ENCODE peak calls at places on chromosomes 7 and 10, in seven cellular contexts. B is ovary, Y is omental fat pad, R is lower lobe of right lung, G is left ventricle myocardium inferior, D is fibroblast of pulmonary artery, L is colonic mucosa. S is an unnamed sample.

GRCh38 chr7:138981332-138982203 is at the start of gene KIAA1549:
- DNase-seq in B (peak), Y (no peak), R (peak), G (peak), D (peak), L (peak), S (peak)

GRCh38 chr7:82319674-82320118 is 123.9 kb downstream of the CACNA2D1 start:
- DNase-seq in B (peak), Y (peak), R (peak), G (peak), D (peak), L (peak), S (no peak)

GRCh38 chr7:13989138-13989943 is at the start of gene ETV1:
- DNase-seq in B (peak), Y (peak), R (peak), G (peak), D (peak), L (peak), S (peak)

GRCh38 chr10:101511938-101512337 is 76.1 kb downstream of the POLL start:
- DNase-seq in B (no peak), Y (no peak), R (no peak), G (no peak), D (no peak), L (no peak), S (no peak)

GRCh38 chr7:129465080-129465479 is 30.8 kb downstream of the STRIP2 start:
- DNase-seq in B (no peak), Y (no peak), R (no peak), G (no peak), D (no peak), L (no peak), S (no peak)

GRCh38 chr10:92965314-92965713 is 95.3 kb upstream of the CYP26C1 start:
- DNase-seq in B (no peak), Y (no peak), R (no peak), G (no peak), D (peak), L (no peak), S (no peak)

GRCh38 chr7:90629306-90629918 is 33.3 kb downstream of the CDK14 start:
- DNase-seq in B (no peak), Y (no peak), R (no peak), G (no peak), D (peak), L (peak), S (no peak)

GRCh38 chr7:51528172-51528571 is 211.6 kb upstream of the COBL start:
- DNase-seq in B (no peak), Y (no peak), R (no peak), G (no peak), D (no peak), L (no peak), S (no peak)

GRCh38 chr7:78769551-78770101 is 683.8 kb downstream of the MAGI2 start:
- DNase-seq in B (no peak), Y (no peak), R (no peak), G (no peak), D (no peak), L (no peak), S (no peak)

GRCh38 chr7:100801833-100802568 is 25.3 kb downstream of the EPHB4 start:
- DNase-seq in B (peak), Y (no peak), R (peak), G (peak), D (peak), L (peak), S (no peak)

GRCh38 chr7:37245544-37245943 is 203.1 kb downstream of the ELMO1 start:
- DNase-seq in B (no peak), Y (no peak), R (no peak), G (no peak), D (no peak), L (no peak), S (no peak)

GRCh38 chr7:136868496-136869005 is at the start of gene CHRM2:
- DNase-seq in B (peak), Y (no peak), R (no peak), G (peak), D (peak), L (no peak), S (no peak)

GRCh38 chr10:110916554-110917346 is 2.2 kb downstream of the BBIP1 start:
- DNase-seq in B (no peak), Y (no peak), R (no peak), G (no peak), D (peak), L (no peak), S (no peak)

GRCh38 chr10:47178537-47179290 is 121.3 kb upstream of the GDF10 start:
- DNase-seq in B (no peak), Y (no peak), R (no peak), G (no peak), D (no peak), L (no peak), S (no peak)

GRCh38 chr7:47191316-47191715 is 390.6 kb downstream of the TNS3 start:
- DNase-seq in B (no peak), Y (no peak), R (no peak), G (no peak), D (no peak), L (no peak), S (no peak)

GRCh38 chr10:118710487-118710886 is 44.3 kb downstream of the CACUL1 start:
- DNase-seq in B (no peak), Y (no peak), R (no peak), G (no peak), D (no peak), L (no peak), S (no peak)

GRCh38 chr10:118712080-118712479 is 42.7 kb downstream of the CACUL1 start:
- DNase-seq in B (no peak), Y (no peak), R (no peak), G (no peak), D (no peak), L (no peak), S (no peak)

GRCh38 chr10:118708571-118708970 is 46.2 kb downstream of the CACUL1 start:
- DNase-seq in B (no peak), Y (no peak), R (no peak), G (no peak), D (no peak), L (no peak), S (no peak)

DNA sequence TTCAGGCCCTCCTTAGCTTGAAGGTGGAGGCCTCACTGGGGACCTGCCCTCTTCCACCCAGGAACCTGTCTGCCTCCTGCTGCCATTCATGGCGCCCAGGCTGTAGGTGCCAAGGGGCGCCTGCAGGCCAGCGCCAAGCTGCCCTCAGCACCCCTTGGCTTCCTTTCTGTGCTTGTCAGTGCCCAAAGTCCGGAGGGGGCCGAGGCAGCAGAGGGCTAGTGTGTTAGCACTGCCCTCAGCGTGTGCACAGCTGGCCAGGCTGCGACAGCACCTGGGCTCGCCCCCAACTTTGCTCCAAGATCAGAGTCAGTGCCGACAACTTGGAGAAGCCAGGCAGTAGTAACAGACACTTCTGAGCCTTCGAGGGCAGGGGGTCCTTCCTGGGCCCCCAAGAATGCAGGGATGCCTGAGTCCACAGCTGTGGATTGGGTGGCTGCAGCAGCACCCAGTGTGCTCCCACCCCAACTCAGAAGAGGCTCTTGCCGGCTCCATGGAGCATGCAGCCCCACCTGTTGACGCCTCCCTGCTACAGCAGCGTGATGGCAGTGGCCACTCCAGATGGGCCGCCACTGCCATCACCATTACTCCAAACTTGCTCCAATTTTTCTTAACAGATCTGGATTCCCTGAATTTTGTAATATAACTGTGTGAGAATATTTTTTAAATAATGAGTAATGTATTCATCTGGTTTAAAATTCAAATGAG is 41.7 kb downstream of the CACUL1 start:
- DNase-seq in B (no peak), Y (no peak), R (no peak), G (no peak), D (no peak), L (no peak), S (no peak)
- TF ChIP-seq CTCF in B (no peak), Y (no peak), R (peak), G (peak), D (peak), L (no peak), S (peak)

GRCh38 chr10:124624006-124624405 is 120.2 kb downstream of the FAM53B start:
- DNase-seq in B (no peak), Y (no peak), R (no peak), G (no peak), D (no peak), L (no peak), S (no peak)

GRCh38 chr10:124622158-124622557 is 122.0 kb downstream of the FAM53B start:
- DNase-seq in B (no peak), Y (no peak), R (no peak), G (no peak), D (no peak), L (no peak), S (no peak)

GRCh38 chr10:124619802-124620490 is 124.2 kb downstream of the FAM53B start:
- DNase-seq in B (peak), Y (no peak), R (no peak), G (no peak), D (no peak), L (no peak), S (no peak)

GRCh38 chr10:124622866-124623536 is 121.2 kb downstream of the FAM53B start:
- DNase-seq in B (no peak), Y (no peak), R (no peak), G (no peak), D (no peak), L (no peak), S (no peak)

GRCh38 chr10:124621637-124622036 is 122.5 kb downstream of the FAM53B start:
- DNase-seq in B (no peak), Y (no peak), R (no peak), G (no peak), D (no peak), L (no peak), S (no peak)
- TF ChIP-seq CTCF in B (no peak), Y (no peak), R (no peak), G (peak), D (no peak), L (no peak), S (no peak)

DNA sequence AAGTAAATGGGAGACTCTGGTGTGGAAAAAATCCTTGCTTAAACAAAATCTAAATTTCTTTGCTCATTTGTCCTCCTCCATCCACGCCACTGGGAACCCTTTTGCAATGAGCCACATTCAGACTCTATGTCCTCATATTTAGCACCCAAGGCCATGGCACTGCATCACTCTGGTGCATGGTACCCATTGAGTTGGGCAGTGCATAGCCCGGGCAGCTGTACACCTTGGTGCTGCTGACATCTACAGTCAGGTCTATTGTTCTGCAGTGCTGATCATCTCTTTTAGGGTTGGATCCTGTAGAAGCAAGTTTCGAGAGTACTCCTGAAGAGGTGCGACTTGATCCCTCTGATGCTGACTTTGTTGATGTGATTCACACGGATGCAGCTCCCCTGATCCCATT is 6.8 kb downstream of the PNLIPRP1 start:
- DNase-seq in B (no peak), Y (no peak), R (no peak), G (no peak), D (no peak), L (no peak), S (no peak)
- TF ChIP-seq CTCF in B (no peak), Y (no peak), R (no peak), G (no peak), D (no peak), L (no peak), S (no peak)

GRCh38 chr7:2921748-2922147 is 77.6 kb upstream of the GNA12 start:
- DNase-seq in B (no peak), Y (no peak), R (no peak), G (no peak), D (no peak), L (no peak), S (no peak)
- TF ChIP-seq CTCF in B (no peak), Y (no peak), R (peak), G (no peak), D (peak), L (no peak), S (peak)

DNA sequence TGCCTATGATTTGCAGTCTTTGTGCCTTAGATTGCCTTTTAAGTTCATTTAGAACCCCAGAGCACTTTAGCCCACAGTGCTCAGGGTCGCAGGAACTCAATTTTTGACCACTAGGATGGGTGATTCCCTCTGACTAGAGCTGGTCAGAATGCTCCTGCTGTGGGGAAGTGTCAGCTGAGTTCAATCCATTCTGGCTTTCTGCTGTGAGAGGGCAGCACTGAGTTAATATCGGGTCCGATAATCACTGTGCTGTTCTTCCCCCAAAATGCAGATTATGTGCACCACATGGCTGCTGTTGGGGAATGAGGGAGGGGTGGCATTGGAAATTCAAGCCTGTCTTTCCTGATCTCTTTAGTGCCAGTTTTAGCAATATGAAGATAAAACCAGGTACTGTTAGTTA is 886.4 kb downstream of the DNAJB9 start:
- DNase-seq in B (no peak), Y (no peak), R (no peak), G (no peak), D (no peak), L (no peak), S (no peak)
- TF ChIP-seq CTCF in B (no peak), Y (no peak), R (no peak), G (no peak), D (no peak), L (no peak), S (no peak)

DNA sequence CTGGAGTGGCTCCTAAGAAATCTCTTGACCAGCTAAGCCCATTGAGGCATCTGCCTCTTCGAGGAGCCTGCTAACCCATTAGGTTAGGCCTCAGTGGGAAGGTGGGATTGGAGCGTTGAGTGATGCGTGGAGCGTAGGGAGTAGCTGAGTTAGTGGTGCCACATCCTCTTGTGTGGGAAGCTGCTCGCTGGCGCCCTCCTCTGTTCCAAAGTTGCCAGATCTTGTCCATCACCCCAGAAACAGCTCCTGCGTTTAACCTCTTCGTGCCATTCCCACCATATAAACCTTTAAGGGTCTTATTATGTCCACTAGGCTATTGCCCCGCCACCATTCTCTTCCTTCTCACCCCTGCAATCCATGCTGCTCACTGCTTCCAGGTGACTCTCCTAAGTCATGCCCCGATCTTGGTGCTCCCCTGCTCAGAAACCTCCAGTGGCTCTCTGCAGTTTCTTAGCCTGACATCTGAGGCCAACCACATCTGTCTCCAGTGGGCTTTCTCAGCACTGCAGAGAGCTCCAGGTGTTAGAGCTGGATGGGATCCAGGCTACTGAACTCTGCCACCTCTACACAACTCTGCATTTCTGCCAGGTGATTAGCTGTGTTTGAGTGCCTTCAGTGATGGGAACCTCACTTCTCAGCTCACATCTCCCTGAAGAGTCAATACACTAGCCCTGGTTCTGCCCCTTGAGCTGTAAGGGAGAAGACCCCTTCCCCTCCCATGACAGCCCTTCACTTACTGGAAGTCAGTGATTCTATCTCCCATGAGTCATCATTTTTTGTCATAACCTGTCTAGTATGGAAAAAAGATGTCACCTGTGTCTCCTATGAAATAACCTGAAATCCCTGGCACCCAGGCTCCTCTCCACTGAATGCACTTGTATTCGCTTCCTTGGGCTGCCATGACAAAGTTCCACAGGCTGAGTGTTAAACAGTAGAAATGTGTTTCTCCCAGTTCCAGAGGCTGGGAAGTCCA is 65.0 kb upstream of the FGFR2 start:
- DNase-seq in B (no peak), Y (no peak), R (no peak), G (no peak), D (no peak), L (peak), S (no peak)
- TF ChIP-seq CTCF in B (no peak), Y (no peak), R (no peak), G (no peak), D (no peak), L (peak), S (peak)

DNA sequence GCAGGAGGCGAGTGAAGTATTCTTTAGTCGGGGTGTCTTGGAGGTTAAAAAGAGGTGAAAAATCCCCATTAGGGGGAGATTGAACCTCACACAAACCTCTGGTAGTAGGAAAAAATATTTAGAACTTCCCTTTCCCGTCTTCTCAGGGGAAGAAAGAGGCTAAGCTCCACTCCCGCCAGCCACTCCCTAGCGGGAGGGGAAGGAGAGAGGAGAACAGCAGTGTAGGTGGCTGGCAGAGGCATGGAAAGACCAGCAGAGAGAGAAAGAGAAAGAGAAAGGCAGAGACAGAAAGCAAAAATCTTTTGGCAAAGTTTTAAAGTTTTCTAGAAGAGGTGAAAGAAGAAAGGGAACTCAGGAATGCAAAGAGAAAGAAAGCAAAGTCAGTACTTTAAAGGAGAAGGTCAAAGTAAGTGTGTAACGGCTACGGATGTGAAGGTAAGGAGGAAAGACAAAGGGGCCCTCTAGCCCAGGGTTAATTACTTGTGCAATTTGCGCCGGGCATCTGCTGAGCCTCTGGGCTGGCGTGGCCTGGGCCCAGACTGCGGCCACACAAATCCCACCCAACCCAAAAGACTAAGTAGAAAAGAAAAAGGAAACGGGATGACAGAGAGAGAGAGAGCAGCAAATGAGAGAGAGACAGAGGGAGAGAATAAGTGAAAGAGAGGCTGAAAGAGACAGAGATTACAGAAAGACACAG is 72.3 kb upstream of the ZNF746 start:
- DNase-seq in B (no peak), Y (no peak), R (no peak), G (no peak), D (no peak), L (no peak), S (no peak)
- TF ChIP-seq CTCF in B (no peak), Y (no peak), R (no peak), G (no peak), D (no peak), L (no peak), S (no peak)

DNA sequence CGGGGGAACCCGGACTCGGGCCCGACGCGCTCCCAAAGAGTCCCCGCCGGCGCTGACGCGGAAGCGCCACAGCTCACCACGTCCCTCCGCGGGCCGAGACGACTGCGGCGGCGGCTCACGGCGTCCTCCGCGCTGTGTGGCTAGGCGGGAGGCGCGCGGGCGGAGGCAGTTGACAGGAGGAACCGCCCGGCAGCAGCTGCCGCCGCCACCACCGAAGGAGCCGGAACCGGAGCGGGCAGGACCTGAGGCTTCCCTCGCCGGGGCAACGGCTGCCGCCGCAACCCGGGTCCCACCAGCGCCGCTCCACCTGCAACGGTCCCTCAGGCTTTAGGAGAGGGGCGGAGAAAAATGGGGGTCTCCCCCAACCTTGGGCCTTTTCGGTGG is 334 bp downstream of the ZNF800 start:
- DNase-seq in B (peak), Y (no peak), R (peak), G (peak), D (peak), L (peak), S (peak)
- TF ChIP-seq CTCF in B (no peak), Y (no peak), R (no peak), G (no peak), D (no peak), L (no peak), S (peak)

GRCh38 chr10:54854843-54855242 is 53.8 kb upstream of the PCDH15 start:
- DNase-seq in B (no peak), Y (no peak), R (no peak), G (no peak), D (no peak), L (no peak), S (no peak)

GRCh38 chr10:54853883-54854282 is 52.9 kb upstream of the PCDH15 start:
- DNase-seq in B (no peak), Y (no peak), R (no peak), G (no peak), D (no peak), L (no peak), S (no peak)

GRCh38 chr10:54854389-54854788 is 53.4 kb upstream of the PCDH15 start:
- DNase-seq in B (no peak), Y (no peak), R (no peak), G (no peak), D (no peak), L (no peak), S (no peak)
- TF ChIP-seq CTCF in B (no peak), Y (no peak), R (no peak), G (no peak), D (no peak), L (no peak), S (no peak)

GRCh38 chr7:106736508-106737201 is 75.7 kb upstream of the CCDC71L start:
- DNase-seq in B (no peak), Y (no peak), R (no peak), G (no peak), D (peak), L (peak), S (no peak)
- TF ChIP-seq CTCF in B (no peak), Y (no peak), R (peak), G (peak), D (peak), L (peak), S (peak)

S was measured in type B pancreatic cell.